ENCODE peak calls at places on chromosomes 12 and 14, in nine cellular contexts. One of them, this sample, is unnamed.

GRCh38 chr14:55537782-55538181 is 42.2 kb upstream of the KTN1 start:
- DNase-seq in heart left ventricle: no peak
- DNase-seq in astrocyte: no peak
- DNase-seq in HuH-7.5: no peak
- DNase-seq in activated naive CD8-positive, alpha-beta T cell treated with anti-CD3 and anti-CD28 coated beads, Interleukin-2, amount 50 U/mL, for 16 hours: no peak
- DNase-seq in mucosa of descending colon: no peak
- DNase-seq in brain pericyte: no peak
- DNase-seq in nephron progenitor cell: no peak
- DNase-seq in epithelial cell of esophagus: no peak
- DNase-seq in this sample: no peak

GRCh38 chr12:92465786-92466185 is 237.0 kb upstream of the PLEKHG7 start:
- DNase-seq in heart left ventricle: no peak
- DNase-seq in astrocyte: no peak
- DNase-seq in HuH-7.5: no peak
- DNase-seq in activated naive CD8-positive, alpha-beta T cell treated with anti-CD3 and anti-CD28 coated beads, Interleukin-2, amount 50 U/mL, for 16 hours: no peak
- DNase-seq in mucosa of descending colon: no peak
- DNase-seq in brain pericyte: no peak
- DNase-seq in nephron progenitor cell: no peak
- DNase-seq in epithelial cell of esophagus: no peak
- DNase-seq in this sample: no peak

GRCh38 chr12:47903151-47903611 is 1.6 kb downstream of the VDR start:
- DNase-seq in heart left ventricle: no peak
- DNase-seq in astrocyte: peak; percentile 87
- DNase-seq in HuH-7.5: no peak
- DNase-seq in activated naive CD8-positive, alpha-beta T cell treated with anti-CD3 and anti-CD28 coated beads, Interleukin-2, amount 50 U/mL, for 16 hours: no peak
- DNase-seq in mucosa of descending colon: peak; percentile 65
- DNase-seq in brain pericyte: no peak
- DNase-seq in nephron progenitor cell: no peak
- DNase-seq in epithelial cell of esophagus: peak; percentile 64
- DNase-seq in this sample: peak; percentile 70

GRCh38 chr14:75831455-75831854 is 150.3 kb downstream of the TGFB3 start:
- DNase-seq in heart left ventricle: peak; percentile 74
- DNase-seq in astrocyte: peak; percentile 88
- DNase-seq in HuH-7.5: no peak
- DNase-seq in activated naive CD8-positive, alpha-beta T cell treated with anti-CD3 and anti-CD28 coated beads, Interleukin-2, amount 50 U/mL, for 16 hours: no peak
- DNase-seq in mucosa of descending colon: peak; percentile 72
- DNase-seq in brain pericyte: peak; percentile 50
- DNase-seq in nephron progenitor cell: no peak
- DNase-seq in epithelial cell of esophagus: peak; percentile 86
- DNase-seq in this sample: no peak

GRCh38 chr12:84911331-84912190 is 1.0 kb downstream of the SLC6A15 start:
- DNase-seq in heart left ventricle: no peak
- DNase-seq in astrocyte: peak; percentile 69
- DNase-seq in HuH-7.5: peak; percentile 35
- DNase-seq in activated naive CD8-positive, alpha-beta T cell treated with anti-CD3 and anti-CD28 coated beads, Interleukin-2, amount 50 U/mL, for 16 hours: no peak
- DNase-seq in mucosa of descending colon: peak; percentile 36
- DNase-seq in brain pericyte: peak; percentile 55
- DNase-seq in nephron progenitor cell: peak; percentile 84
- DNase-seq in epithelial cell of esophagus: peak; percentile 90
- DNase-seq in this sample: peak; percentile 72

GRCh38 chr12:29088611-29089219 is 60.4 kb upstream of the FAR2 start:
- DNase-seq in heart left ventricle: no peak
- DNase-seq in astrocyte: no peak
- DNase-seq in HuH-7.5: no peak
- DNase-seq in activated naive CD8-positive, alpha-beta T cell treated with anti-CD3 and anti-CD28 coated beads, Interleukin-2, amount 50 U/mL, for 16 hours: no peak
- DNase-seq in mucosa of descending colon: no peak
- DNase-seq in brain pericyte: no peak
- DNase-seq in nephron progenitor cell: no peak
- DNase-seq in epithelial cell of esophagus: peak; percentile 36
- DNase-seq in this sample: no peak

GRCh38 chr14:37329189-37330001 is 131.7 kb downstream of the MIPOL1 start:
- DNase-seq in heart left ventricle: no peak
- DNase-seq in astrocyte: no peak
- DNase-seq in HuH-7.5: no peak
- DNase-seq in activated naive CD8-positive, alpha-beta T cell treated with anti-CD3 and anti-CD28 coated beads, Interleukin-2, amount 50 U/mL, for 16 hours: no peak
- DNase-seq in mucosa of descending colon: no peak
- DNase-seq in brain pericyte: no peak
- DNase-seq in nephron progenitor cell: no peak
- DNase-seq in epithelial cell of esophagus: no peak
- DNase-seq in this sample: no peak

GRCh38 chr12:100141666-100141997 is 1.0 kb downstream of the BLTP3B start:
- DNase-seq in heart left ventricle: no peak
- DNase-seq in astrocyte: peak; percentile 90
- DNase-seq in HuH-7.5: no peak
- DNase-seq in activated naive CD8-positive, alpha-beta T cell treated with anti-CD3 and anti-CD28 coated beads, Interleukin-2, amount 50 U/mL, for 16 hours: no peak
- DNase-seq in mucosa of descending colon: no peak
- DNase-seq in brain pericyte: no peak
- DNase-seq in nephron progenitor cell: no peak
- DNase-seq in epithelial cell of esophagus: peak; percentile 91
- DNase-seq in this sample: peak; percentile 87

GRCh38 chr12:117118838-117119591 is 19.8 kb upstream of the TESC start:
- DNase-seq in heart left ventricle: peak; percentile 55
- DNase-seq in astrocyte: no peak
- DNase-seq in HuH-7.5: no peak
- DNase-seq in activated naive CD8-positive, alpha-beta T cell treated with anti-CD3 and anti-CD28 coated beads, Interleukin-2, amount 50 U/mL, for 16 hours: no peak
- DNase-seq in mucosa of descending colon: no peak
- DNase-seq in brain pericyte: no peak
- DNase-seq in nephron progenitor cell: no peak
- DNase-seq in epithelial cell of esophagus: no peak
- DNase-seq in this sample: peak; percentile 79

GRCh38 chr12:27143676-27144075 is 61.3 kb upstream of the C12orf71 start:
- DNase-seq in heart left ventricle: no peak
- DNase-seq in astrocyte: no peak
- DNase-seq in HuH-7.5: no peak
- DNase-seq in activated naive CD8-positive, alpha-beta T cell treated with anti-CD3 and anti-CD28 coated beads, Interleukin-2, amount 50 U/mL, for 16 hours: no peak
- DNase-seq in mucosa of descending colon: no peak
- DNase-seq in brain pericyte: no peak
- DNase-seq in nephron progenitor cell: no peak
- DNase-seq in epithelial cell of esophagus: no peak
- DNase-seq in this sample: no peak

GRCh38 chr14:21106506-21107359 is 5.9 kb downstream of the TMEM253 start:
- DNase-seq in heart left ventricle: peak; percentile 83
- DNase-seq in astrocyte: peak; percentile 57
- DNase-seq in HuH-7.5: peak; percentile 53
- DNase-seq in activated naive CD8-positive, alpha-beta T cell treated with anti-CD3 and anti-CD28 coated beads, Interleukin-2, amount 50 U/mL, for 16 hours: peak; percentile 54
- DNase-seq in mucosa of descending colon: peak; percentile 91
- DNase-seq in brain pericyte: no peak
- DNase-seq in nephron progenitor cell: peak; percentile 81
- DNase-seq in epithelial cell of esophagus: peak; percentile 81
- DNase-seq in this sample: peak; percentile 84

GRCh38 chr12:1912580-1913376 is 5.7 kb downstream of the CACNA2D4 start:
- DNase-seq in heart left ventricle: no peak
- DNase-seq in astrocyte: no peak
- DNase-seq in HuH-7.5: no peak
- DNase-seq in activated naive CD8-positive, alpha-beta T cell treated with anti-CD3 and anti-CD28 coated beads, Interleukin-2, amount 50 U/mL, for 16 hours: no peak
- DNase-seq in mucosa of descending colon: no peak
- DNase-seq in brain pericyte: no peak
- DNase-seq in nephron progenitor cell: no peak
- DNase-seq in epithelial cell of esophagus: no peak
- DNase-seq in this sample: no peak

GRCh38 chr14:71143391-71144290 is 236.4 kb downstream of the PCNX1 start:
- DNase-seq in heart left ventricle: no peak
- DNase-seq in astrocyte: peak; percentile 94
- DNase-seq in HuH-7.5: no peak
- DNase-seq in activated naive CD8-positive, alpha-beta T cell treated with anti-CD3 and anti-CD28 coated beads, Interleukin-2, amount 50 U/mL, for 16 hours: peak; percentile 4
- DNase-seq in mucosa of descending colon: no peak
- DNase-seq in brain pericyte: no peak
- DNase-seq in nephron progenitor cell: no peak
- DNase-seq in epithelial cell of esophagus: peak; percentile 92
- DNase-seq in this sample: peak; percentile 73